ENCODE peak calls at places on chromosomes 2 and 18, in four cellular contexts. X, J, A and U are unnamed samples.
A peak's percentile ranks its signal among the peaks of the same experiment; 100 is the strongest.

GRCh38 chr2:132521321-132521720 is 104.7 kb downstream of the GPR39 start:
- DNase-seq in X (no peak), A (no peak), J (no peak), U (no peak)

GRCh38 chr18:75247041-75247551 is 36.5 kb downstream of the TSHZ1 start:
- DNase-seq in A (no peak), X (no peak), J (no peak), U (no peak)

GRCh38 chr2:38740851-38741541 is 10.2 kb downstream of the SRSF7 start:
- DNase-seq in J (no peak), A (peak; percentile 38), X (no peak), U (peak; percentile 22)

GRCh38 chr18:58653814-58654509 is 17.3 kb upstream of the MALT1 start:
- DNase-seq in A (no peak), J (no peak), X (no peak), U (no peak)

GRCh38 chr2:127857494-127857818 is 499 bp downstream of the POLR2D start:
- DNase-seq in J (no peak), X (no peak), A (peak; percentile 43), U (no peak)

GRCh38 chr18:26322892-26323653 is 96.8 kb downstream of the TAF4B start:
- DNase-seq in A (no peak), X (no peak), J (no peak), U (no peak)

GRCh38 chr18:42028232-42028832 is 73.3 kb downstream of the PIK3C3 start:
- DNase-seq in X (no peak), J (no peak), A (peak; percentile 18), U (peak; percentile 11)

GRCh38 chr2:27871805-27872204 is 18.4 kb downstream of the RBKS start:
- DNase-seq in J (no peak), X (no peak), A (peak; percentile 67), U (no peak)

GRCh38 chr2:25817006-25817405 is 61.3 kb downstream of the ASXL2 start:
- DNase-seq in A (no peak), X (no peak), J (no peak), U (no peak)

GRCh38 chr2:13923823-13924222 is 708.7 kb upstream of the LRATD1 start:
- DNase-seq in A (no peak), J (no peak), X (no peak), U (no peak)

GRCh38 chr2:111194835-111195621 is 74.3 kb downstream of the BCL2L11 start:
- DNase-seq in A (peak; percentile 57), X (no peak), J (no peak), U (no peak)

GRCh38 chr2:231533777-231534125 is 3.5 kb upstream of the NMUR1 start:
- DNase-seq in J (no peak), X (no peak), A (no peak), U (no peak)

GRCh38 chr18:74331404-74331803 is 15.8 kb downstream of the C18orf63 start:
- DNase-seq in A (peak; percentile 32), X (no peak), J (no peak), U (no peak)

GRCh38 chr2:236621786-236622185 is 52.2 kb downstream of the ACKR3 start:
- DNase-seq in A (no peak), J (no peak), X (no peak), U (no peak)

GRCh38 chr2:219829968-219830738 is 202.7 kb downstream of the SLC4A3 start:
- DNase-seq in X (no peak), J (no peak), A (no peak), U (no peak)

GRCh38 chr2:30611572-30611971 is 164.5 kb downstream of the LCLAT1 start:
- DNase-seq in J (peak; percentile 46), X (no peak), A (no peak), U (no peak)

GRCh38 chr18:67771271-67771670 is 254.8 kb upstream of the DSEL start:
- DNase-seq in A (no peak), J (no peak), X (no peak), U (no peak)

GRCh38 chr2:8202139-8202538 is 479.7 kb upstream of the ID2 start:
- DNase-seq in A (no peak), X (no peak), J (no peak), U (no peak)

GRCh38 chr2:234335676-234336228 is 161.1 kb downstream of the ARL4C start:
- DNase-seq in X (peak; percentile 23), A (no peak), J (peak; percentile 78), U (no peak)

GRCh38 chr2:74367789-74368188 is 12.3 kb downstream of the DCTN1 start:
- DNase-seq in X (no peak), A (no peak), J (no peak), U (no peak)

GRCh38 chr2:123839326-123839725 is 185.8 kb upstream of the CNTNAP5 start:
- DNase-seq in J (no peak), A (no peak), X (no peak), U (no peak)

GRCh38 chr2:27776097-27776496 is 4.6 kb downstream of the MRPL33 start:
- DNase-seq in A (no peak), J (no peak), X (no peak), U (no peak)

GRCh38 chr2:62672601-62673000 is 32.9 kb upstream of the EHBP1 start:
- DNase-seq in J (peak; percentile 51), X (no peak), A (no peak), U (no peak)

GRCh38 chr2:28405537-28405936 is 12.9 kb downstream of the FOSL2 start:
- DNase-seq in A (no peak), X (no peak), J (peak; percentile 24), U (no peak)

GRCh38 chr18:59353079-59353680 is 5.9 kb downstream of the LMAN1 start:
- DNase-seq in A (peak; percentile 6), X (no peak), J (no peak), U (no peak)

GRCh38 chr2:12010059-12010458 is 263.6 kb downstream of the LPIN1 start:
- DNase-seq in A (no peak), J (no peak), X (no peak), U (no peak)

GRCh38 chr2:186426153-186427016 is 59.7 kb upstream of the ZC3H15 start:
- DNase-seq in J (no peak), X (no peak), A (no peak), U (no peak)

GRCh38 chr2:19331452-19331851 is 27.0 kb downstream of the OSR1 start:
- DNase-seq in A (no peak), J (no peak), X (no peak), U (no peak)

GRCh38 chr2:134167015-134167414 is 86.9 kb upstream of the MGAT5 start:
- DNase-seq in X (no peak), A (no peak), J (no peak), U (no peak)

GRCh38 chr18:39199231-39199855 is 1633.7 kb upstream of the CELF4 start:
- DNase-seq in A (no peak), X (no peak), J (no peak), U (no peak)

GRCh38 chr2:220147186-220147585 is 519.8 kb downstream of the SLC4A3 start:
- DNase-seq in J (no peak), X (no peak), A (no peak), U (no peak)

GRCh38 chr18:8754995-8755955 is 49.9 kb downstream of the MTCL1 start:
- DNase-seq in X (no peak), A (no peak), J (no peak), U (no peak)

GRCh38 chr18:48477353-48477752 is 61.5 kb upstream of the CTIF start:
- DNase-seq in X (no peak), A (no peak), J (no peak), U (no peak)

GRCh38 chr18:47262397-47263196 is 11.1 kb upstream of the SKOR2 start:
- DNase-seq in X (no peak), J (no peak), A (no peak), U (no peak)